ENCODE peak calls at places on chromosomes 13 and 19, in four cellular contexts. G, F, C and O are unnamed samples.

GRCh38 chr19:17794731-17795494 is at the start of gene B3GNT3:
- DNase-seq in C (no peak), G (no peak), F (no peak), O (peak)

GRCh38 chr13:32059511-32059984 is 28.0 kb downstream of the FRY start:
- DNase-seq in G (no peak), C (no peak), F (no peak), O (no peak)

GRCh38 chr13:80251403-80251802 is 89.5 kb downstream of the SPRY2 start:
- DNase-seq in G (no peak), F (no peak), C (no peak), O (no peak)

GRCh38 chr19:31553112-31553843 is 204.0 kb upstream of the TSHZ3 start:
- DNase-seq in C (peak), G (no peak), F (no peak), O (no peak)

GRCh38 chr19:21022996-21023395 is 2.5 kb downstream of the ZNF430 start:
- DNase-seq in F (no peak), G (peak), C (peak), O (no peak)

GRCh38 chr13:105984236-105984635 is 551.2 kb downstream of the EFNB2 start:
- DNase-seq in G (no peak), F (no peak), C (no peak), O (no peak)

GRCh38 chr13:24033527-24034302 is 126.8 kb upstream of the SPATA13 start:
- DNase-seq in G (no peak), C (no peak), F (no peak), O (no peak)

GRCh38 chr13:111401755-111402154 is 81.3 kb downstream of the TEX29 start:
- DNase-seq in G (no peak), C (no peak), F (no peak), O (peak)

GRCh38 chr13:111385182-111385857 is 64.9 kb downstream of the TEX29 start:
- DNase-seq in C (no peak), G (no peak), F (no peak), O (no peak)

GRCh38 chr13:47455581-47455980 is 545.5 kb downstream of the SUCLA2 start:
- DNase-seq in G (no peak), C (no peak), F (no peak), O (no peak)

GRCh38 chr13:30900952-30901749 is 4.9 kb upstream of the MEDAG start:
- DNase-seq in F (no peak), G (no peak), C (no peak), O (no peak)

GRCh38 chr19:7873304-7874079 is 698 bp downstream of the PRR36 start:
- DNase-seq in G (no peak), C (no peak), F (no peak), O (no peak)

GRCh38 chr19:7871280-7871529 is 3.0 kb downstream of the PRR36 start:
- DNase-seq in C (no peak), F (no peak), G (no peak), O (no peak)

GRCh38 chr19:7874080-7874856 is at the start of gene PRR36:
- DNase-seq in C (peak), F (peak), G (no peak), O (peak)

GRCh38 chr19:7871530-7872305 is 2.5 kb downstream of the PRR36 start:
- DNase-seq in F (peak), C (peak), G (peak), O (peak)

DNA sequence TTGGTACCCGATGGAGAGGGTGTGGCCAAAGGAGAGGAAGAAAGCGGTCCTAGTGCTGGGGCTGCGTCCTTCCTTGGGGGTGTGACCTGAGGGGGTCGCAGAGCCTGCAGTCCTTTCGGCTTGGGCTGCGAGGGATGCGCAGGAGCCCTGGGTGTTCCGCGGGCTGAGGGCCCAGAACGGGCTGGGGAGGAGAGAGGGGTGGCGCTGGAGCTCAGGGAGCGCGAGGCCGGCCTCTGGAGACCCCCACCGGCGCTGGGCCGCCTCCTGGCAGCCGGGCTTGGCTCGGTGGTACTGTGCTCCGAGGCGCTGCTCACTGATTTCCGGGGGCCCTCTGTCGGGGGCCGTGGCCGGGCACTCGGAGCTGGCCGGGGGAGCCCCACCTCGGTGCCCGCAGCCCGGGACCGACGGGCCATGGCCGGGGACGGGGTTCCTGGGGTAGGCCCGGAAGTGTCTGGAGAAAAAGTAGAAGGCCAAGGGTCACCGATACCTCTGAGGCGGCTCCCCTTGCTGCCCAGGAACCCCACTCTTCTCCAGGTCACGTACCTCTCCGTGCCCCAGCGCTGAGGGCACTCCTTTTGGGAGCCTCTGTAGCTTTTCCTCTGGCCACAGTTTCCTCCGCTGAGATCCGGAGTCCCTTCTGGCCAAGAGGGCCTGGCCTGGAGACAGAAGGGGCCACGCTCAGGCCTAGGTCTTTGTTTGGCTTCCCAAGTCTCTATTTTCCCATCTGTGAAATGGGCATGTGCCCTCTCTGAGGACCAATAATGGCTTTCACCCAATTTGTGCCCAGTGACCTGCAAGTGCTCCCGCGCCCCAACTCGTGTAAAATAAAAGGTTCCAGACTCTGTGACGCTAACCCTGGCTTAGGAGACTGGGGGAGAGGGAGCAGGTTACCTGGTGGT is 1.6 kb downstream of the PRR36 start:
- DNase-seq in F (no peak), C (no peak), G (no peak), O (no peak)
- H3K27ac ChIP-seq in F (peak), C (no peak), G (no peak), O (no peak)

GRCh38 chr19:6529351-6529750 is 1.5 kb upstream of the TNFSF9 start:
- DNase-seq in C (no peak), F (no peak), G (no peak), O (no peak)
- H3K27ac ChIP-seq in C (no peak), F (no peak), G (no peak), O (no peak)

DNA sequence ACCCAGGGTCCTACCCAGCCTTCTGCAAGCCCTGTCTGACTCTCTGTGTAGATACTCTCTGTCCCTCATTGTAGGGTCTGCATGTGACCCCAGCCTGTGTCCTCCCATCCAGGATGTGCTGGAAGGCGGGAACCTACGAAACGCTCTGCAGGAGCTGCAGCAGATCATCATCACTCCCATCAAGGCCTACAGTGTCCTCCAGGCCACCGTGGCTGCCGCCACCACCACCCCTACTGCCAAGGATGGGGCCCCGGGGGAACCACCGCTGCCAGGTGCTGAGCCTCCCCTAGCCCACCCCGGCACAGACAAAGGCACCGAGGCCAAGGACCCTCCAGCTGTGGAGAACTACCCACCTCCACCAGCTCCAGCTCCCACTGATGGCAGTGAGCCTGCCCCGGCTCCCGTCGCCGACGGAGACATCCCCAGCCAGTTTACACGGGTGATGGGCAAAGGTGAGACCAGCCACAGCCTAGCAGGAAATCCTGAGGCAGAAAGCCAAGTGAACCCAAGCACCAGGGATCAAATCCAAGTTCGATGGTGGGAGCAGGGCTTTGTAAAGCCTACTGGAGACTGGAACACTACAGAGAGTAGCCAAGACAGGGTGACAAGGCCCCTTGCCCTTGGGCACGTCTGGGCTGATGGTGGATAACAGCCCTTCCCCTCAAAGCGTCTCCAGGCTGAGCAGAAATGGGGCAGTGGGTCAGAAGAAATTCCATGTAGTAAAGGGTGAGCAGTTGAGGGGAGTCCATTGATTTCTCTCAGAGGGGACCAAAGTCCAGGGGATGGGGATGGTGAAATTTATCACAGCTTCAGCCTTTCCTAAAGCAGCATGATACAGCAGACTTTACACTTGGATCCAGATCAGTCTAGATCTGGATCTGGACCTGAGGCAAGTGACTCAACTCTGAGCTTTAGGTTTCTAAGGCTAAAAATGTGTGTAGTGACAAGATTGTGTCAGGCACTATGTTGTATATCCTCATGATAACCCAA is 13.2 kb downstream of the PAF1 start:
- DNase-seq in F (no peak), G (no peak), C (no peak), O (peak)
- H3K27ac ChIP-seq in F (no peak), G (no peak), C (no peak), O (no peak)

GRCh38 chr19:16463341-16463990 is 8.3 kb downstream of the EPS15L1 start:
- DNase-seq in F (no peak), C (no peak), G (no peak), O (no peak)
- H3K27ac ChIP-seq in F (peak), C (peak), G (no peak), O (no peak)

GRCh38 chr13:94318418-94318817 is 161.1 kb downstream of the DCT start:
- DNase-seq in G (no peak), C (no peak), F (no peak), O (no peak)
- H3K27ac ChIP-seq in G (no peak), C (no peak), F (no peak), O (no peak)

GRCh38 chr19:11378319-11379189 is 4.1 kb downstream of the SWSAP1 start:
- DNase-seq in G (no peak), F (no peak), C (peak), O (no peak)
- H3K27ac ChIP-seq in G (no peak), F (peak), C (no peak), O (no peak)

DNA sequence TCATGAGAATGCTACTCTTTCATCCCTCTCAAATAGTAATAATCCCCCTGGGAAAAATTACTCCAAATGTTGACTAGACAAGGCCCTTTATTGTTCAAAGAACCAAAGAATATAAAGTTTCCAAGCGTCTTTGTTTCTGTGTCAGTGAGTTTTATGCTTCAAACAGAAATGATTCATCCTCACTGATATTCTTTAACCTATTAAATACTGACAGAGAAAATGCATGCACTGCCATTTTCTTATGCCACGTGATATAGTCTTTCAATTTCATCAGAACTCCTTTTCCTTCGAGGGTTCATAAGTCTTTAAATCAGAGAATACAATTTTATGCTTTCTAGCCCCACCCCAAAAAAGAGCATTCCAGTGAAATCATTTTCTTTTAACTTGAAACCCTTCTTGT is 211.6 kb downstream of the SHISA2 start:
- DNase-seq in G (no peak), F (no peak), C (no peak), O (no peak)
- H3K27ac ChIP-seq in G (no peak), F (no peak), C (no peak), O (no peak)

GRCh38 chr19:50387176-50387867 is 3.2 kb downstream of the POLD1 start:
- DNase-seq in C (no peak), G (no peak), F (no peak), O (peak)
- H3K27ac ChIP-seq in C (no peak), G (no peak), F (no peak), O (peak)

GRCh38 chr13:114078501-114079451 is 53.6 kb downstream of the RASA3 start:
- DNase-seq in G (no peak), F (peak), C (no peak), O (peak)
- H3K27ac ChIP-seq in G (peak), F (peak), C (no peak), O (no peak)